ENCODE peak calls at places on chromosomes 7 and 10, in eight cellular contexts. O is MV-4-11, I is NCI-H526, W is HEK293T, A is iris pigment epithelial cell, Q is transverse colon, L is left ventricle myocardium superior, M is endodermal cell. Y is an unnamed sample.

GRCh38 chr10:92914478-92915066 is 66.3 kb downstream of the EXOC6 start:
- DNase-seq in O (peak), I (peak), W (peak), A (peak), Q (peak), L (no peak), M (peak), Y (peak)

GRCh38 chr10:102229810-102230263 is 3.7 kb downstream of the ELOVL3 start:
- DNase-seq in O (peak), I (peak), W (peak), A (peak), Q (peak), L (peak), M (peak), Y (peak)

GRCh38 chr7:84070770-84071169 is 123.8 kb downstream of the SEMA3A start:
- DNase-seq in O (no peak), I (no peak), W (no peak), A (no peak), Q (no peak), L (no peak), M (no peak), Y (no peak)

GRCh38 chr7:82017334-82017943 is 247.6 kb upstream of the HGF start:
- DNase-seq in O (no peak), I (peak), W (peak), A (peak), Q (no peak), L (no peak), M (no peak), Y (no peak)

GRCh38 chr7:55438765-55439525 is 73.8 kb downstream of the LANCL2 start:
- DNase-seq in O (no peak), I (no peak), W (no peak), A (no peak), Q (peak), L (peak), M (no peak), Y (no peak)

GRCh38 chr7:98521089-98521692 is 95.9 kb upstream of the NPTX2 start:
- DNase-seq in O (no peak), I (no peak), W (no peak), A (no peak), Q (no peak), L (no peak), M (no peak), Y (no peak)

GRCh38 chr7:99124236-99124635 is 19.7 kb downstream of the SMURF1 start:
- DNase-seq in O (no peak), I (no peak), W (no peak), A (no peak), Q (no peak), L (no peak), M (no peak), Y (no peak)

GRCh38 chr7:44305564-44306507 is 19.6 kb downstream of the CAMK2B start:
- DNase-seq in O (no peak), I (no peak), W (no peak), A (no peak), Q (no peak), L (peak), M (peak), Y (no peak)